ENCODE peak calls at places on chromosome 11, in five cellular contexts. K is foreskin fibroblast; T is M059J; G is GM06990; M is effector memory CD4-positive, alpha-beta T cell. D is an unnamed sample.

GRCh38 chr11:67044496-67044895 is 12.2 kb upstream of the RHOD start:
- DNase-seq in K (no peak), G (no peak), M (no peak), T (peak; percentile 48), D (peak; percentile 71)

GRCh38 chr11:112321521-112322172 is 61.0 kb upstream of the PLET1 start:
- DNase-seq in M (no peak), G (no peak), K (peak; percentile 72), T (peak; percentile 97), D (peak; percentile 91)

GRCh38 chr11:65435981-65436411 is 13.4 kb downstream of the NEAT1 start:
- DNase-seq in G (no peak), T (no peak), K (no peak), M (no peak), D (peak; percentile 47)

GRCh38 chr11:1638344-1638743 is 8.8 kb downstream of the KRTAP5-5 start:
- DNase-seq in T (no peak), M (no peak), G (no peak), K (no peak), D (no peak)

GRCh38 chr11:131859811-131860210 is 489.4 kb downstream of the NTM start:
- DNase-seq in M (no peak), K (peak; percentile 67), G (no peak), T (no peak), D (peak; percentile 16)

GRCh38 chr11:122981388-122982264 is at the start of gene BSX:
- DNase-seq in M (peak; percentile 14), T (peak; percentile 47), G (peak; percentile 46), K (peak; percentile 12), D (peak; percentile 85)

GRCh38 chr11:105968021-105968697 is 53.9 kb downstream of the MSANTD4 start:
- DNase-seq in T (peak; percentile 77), M (no peak), G (no peak), K (peak; percentile 50), D (peak; percentile 46)

GRCh38 chr11:1880746-1881441 is 10.8 kb downstream of the PRR33 start:
- DNase-seq in M (no peak), G (no peak), K (no peak), T (no peak), D (no peak)

GRCh38 chr11:71489311-71490043 is 36.5 kb downstream of the NADSYN1 start:
- DNase-seq in T (peak; percentile 58), M (no peak), K (peak; percentile 4), G (peak; percentile 59), D (peak; percentile 29)

GRCh38 chr11:15692739-15693138 is 578.0 kb downstream of the INSC start:
- DNase-seq in K (no peak), M (no peak), G (peak; percentile 3), T (peak; percentile 11), D (peak; percentile 33)

GRCh38 chr11:127950162-127950561 is 637.2 kb downstream of the ETS1 start:
- DNase-seq in M (no peak), K (no peak), T (no peak), G (no peak), D (no peak)

GRCh38 chr11:76073716-76074115 is 132.6 kb downstream of the WNT11 start:
- DNase-seq in T (no peak), M (no peak), K (peak; percentile 72), G (no peak), D (no peak)

GRCh38 chr11:20547411-20547810 is 52.0 kb upstream of the SLC6A5 start:
- DNase-seq in T (no peak), G (no peak), K (no peak), M (no peak), D (no peak)

GRCh38 chr11:63945482-63946163 is 6.8 kb downstream of the NAA40 start:
- DNase-seq in T (peak; percentile 70), K (peak; percentile 59), M (peak; percentile 28), G (no peak), D (peak; percentile 87)

D was measured in astrocyte of the hippocampus.